ENCODE peak calls at places on chromosomes 6 and 20, in seven cellular contexts. C, Y, U, S, N, O and B are unnamed samples.

GRCh38 chr6:94478178-94479140 is 1059.1 kb upstream of the EPHA7 start:
- DNase-seq in C (no peak), Y (no peak), U (no peak), S (no peak), N (no peak), O (no peak), B (no peak)

GRCh38 chr6:82033631-82034211 is 213.8 kb downstream of the IBTK start:
- DNase-seq in C (no peak), Y (no peak), U (peak; percentile 69), S (no peak), N (no peak), O (no peak), B (no peak)

GRCh38 chr6:121994936-121995335 is 404.5 kb upstream of the HSF2 start:
- DNase-seq in C (no peak), Y (no peak), U (no peak), S (no peak), N (no peak), O (no peak), B (no peak)

GRCh38 chr6:127608554-127609270 is 31.7 kb downstream of the C6orf58 start:
- DNase-seq in C (no peak), Y (no peak), U (no peak), S (no peak), N (no peak), O (no peak), B (no peak)

GRCh38 chr6:121093928-121094327 is 240.4 kb downstream of the TBC1D32 start:
- DNase-seq in C (no peak), Y (no peak), U (no peak), S (no peak), N (no peak), O (no peak), B (no peak)

GRCh38 chr20:478949-479429 is 16.7 kb upstream of the TBC1D20 start:
- DNase-seq in C (no peak), Y (no peak), U (no peak), S (no peak), N (peak; percentile 70), O (peak; percentile 25), B (peak; percentile 51)

GRCh38 chr6:4358414-4359107 is 223.2 kb upstream of the ECI2 start:
- DNase-seq in C (peak; percentile 88), Y (peak; percentile 96), U (peak; percentile 93), S (peak; percentile 82), N (peak; percentile 99), O (no peak), B (no peak)

GRCh38 chr20:33132858-33133615 is 34.9 kb upstream of the BPIFA2 start:
- DNase-seq in C (no peak), Y (no peak), U (no peak), S (no peak), N (no peak), O (no peak), B (no peak)

GRCh38 chr20:62060631-62061541 is 4.8 kb downstream of the TAF4 start:
- DNase-seq in C (no peak), Y (no peak), U (no peak), S (peak; percentile 50), N (no peak), O (no peak), B (no peak)

GRCh38 chr6:3905853-3906190 is 56.6 kb downstream of the FAM50B start:
- DNase-seq in C (no peak), Y (no peak), U (no peak), S (peak; percentile 63), N (no peak), O (no peak), B (no peak)

GRCh38 chr20:37534401-37535157 is 6.9 kb upstream of the BLCAP start:
- DNase-seq in C (peak; percentile 44), Y (peak; percentile 37), U (no peak), S (peak; percentile 50), N (peak; percentile 95), O (no peak), B (peak; percentile 57)

GRCh38 chr6:15036690-15037245 is 209.1 kb upstream of the JARID2 start:
- DNase-seq in C (peak; percentile 30), Y (peak; percentile 17), U (no peak), S (no peak), N (no peak), O (no peak), B (no peak)

GRCh38 chr20:17202668-17203067 is 24.2 kb upstream of the PCSK2 start:
- DNase-seq in C (no peak), Y (no peak), U (no peak), S (no peak), N (no peak), O (no peak), B (no peak)

GRCh38 chr20:63377256-63378114 is 16.3 kb upstream of the CHRNA4 start:
- DNase-seq in C (no peak), Y (no peak), U (no peak), S (no peak), N (no peak), O (no peak), B (no peak)

GRCh38 chr20:49685809-49686208 is 27.9 kb downstream of the B4GALT5 start:
- DNase-seq in C (no peak), Y (no peak), U (no peak), S (no peak), N (no peak), O (no peak), B (no peak)

DNA sequence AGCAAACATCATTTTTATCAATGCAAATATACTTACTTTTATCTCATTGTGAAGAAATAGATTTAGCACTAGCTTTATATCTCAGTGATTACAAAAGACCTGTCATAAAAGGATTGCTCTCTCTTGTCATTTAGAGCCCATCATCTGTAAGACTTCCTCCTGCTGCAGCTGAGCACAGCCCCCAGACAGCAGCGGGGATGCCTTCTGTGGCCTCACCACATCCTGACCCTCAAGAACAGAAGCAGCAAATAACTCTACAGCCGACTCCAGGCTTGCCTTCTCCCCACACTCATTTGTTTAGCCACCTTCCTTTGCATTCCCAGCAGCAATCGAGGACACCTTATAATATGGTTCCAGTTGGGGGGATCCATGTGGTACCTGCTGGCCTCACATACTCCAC is 127.0 kb upstream of the EDN1 start:
- DNase-seq in C (no peak), Y (no peak), U (no peak), S (peak; percentile 80), N (no peak), O (peak; percentile 31), B (peak; percentile 48)
- TF ChIP-seq POLR2AphosphoS5 in C (no peak), Y (no peak), U (no peak), S (no peak), N (no peak), O (no peak), B (peak; percentile 48)

DNA sequence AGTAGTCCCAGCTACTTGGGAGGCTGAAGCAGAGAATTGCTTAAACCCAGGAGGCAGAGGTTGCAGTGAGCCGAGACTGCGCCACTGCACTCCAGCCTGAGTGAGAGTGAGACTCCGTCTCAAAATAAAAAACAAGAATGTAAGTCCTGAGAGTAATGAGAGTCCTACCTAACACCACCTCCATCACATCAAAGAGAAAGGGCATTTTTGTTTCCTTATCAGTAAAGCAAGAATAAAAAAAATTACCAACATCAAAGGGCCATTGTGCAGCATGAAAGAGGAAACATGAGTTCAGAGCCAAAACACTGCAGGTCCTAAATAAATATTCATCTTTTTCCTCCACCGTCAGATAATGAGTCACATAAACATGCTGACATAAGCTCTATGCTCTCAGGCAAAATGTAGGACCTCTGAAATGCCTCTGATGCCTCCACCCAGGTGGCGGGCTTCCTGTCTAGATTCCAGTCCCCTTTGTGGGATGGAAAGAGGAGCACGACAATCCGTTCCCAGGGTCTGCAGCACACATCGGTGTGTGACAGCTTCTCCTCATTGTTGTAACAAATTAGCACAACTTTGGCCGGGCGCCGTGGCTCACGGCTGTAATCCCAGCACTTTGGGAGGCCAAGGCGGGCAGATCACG is 7.2 kb downstream of the ATP9A start:
- DNase-seq in C (no peak), Y (no peak), U (no peak), S (no peak), N (peak; percentile 83), O (no peak), B (no peak)
- TF ChIP-seq POLR2AphosphoS5 in C (peak; percentile 16), Y (no peak), U (no peak), S (no peak), N (peak; percentile 32), O (no peak), B (no peak)

GRCh38 chr6:32176476-32177181 is 745 bp upstream of the AGPAT1 start:
- DNase-seq in C (no peak), Y (no peak), U (no peak), S (no peak), N (no peak), O (no peak), B (no peak)

GRCh38 chr6:32179746-32180405 is 1.7 kb downstream of the RNF5 start:
- DNase-seq in C (no peak), Y (no peak), U (no peak), S (no peak), N (no peak), O (no peak), B (no peak)

GRCh38 chr6:32177788-32178546 is at the start of gene RNF5:
- DNase-seq in C (peak; percentile 97), Y (peak; percentile 99), U (peak; percentile 99), S (peak; percentile 94), N (peak; percentile 100), O (peak; percentile 90), B (peak; percentile 97)

GRCh38 chr6:32177182-32177787 is 920 bp upstream of the RNF5 start:
- DNase-seq in C (no peak), Y (peak; percentile 52), U (peak; percentile 85), S (no peak), N (no peak), O (no peak), B (no peak)

DNA sequence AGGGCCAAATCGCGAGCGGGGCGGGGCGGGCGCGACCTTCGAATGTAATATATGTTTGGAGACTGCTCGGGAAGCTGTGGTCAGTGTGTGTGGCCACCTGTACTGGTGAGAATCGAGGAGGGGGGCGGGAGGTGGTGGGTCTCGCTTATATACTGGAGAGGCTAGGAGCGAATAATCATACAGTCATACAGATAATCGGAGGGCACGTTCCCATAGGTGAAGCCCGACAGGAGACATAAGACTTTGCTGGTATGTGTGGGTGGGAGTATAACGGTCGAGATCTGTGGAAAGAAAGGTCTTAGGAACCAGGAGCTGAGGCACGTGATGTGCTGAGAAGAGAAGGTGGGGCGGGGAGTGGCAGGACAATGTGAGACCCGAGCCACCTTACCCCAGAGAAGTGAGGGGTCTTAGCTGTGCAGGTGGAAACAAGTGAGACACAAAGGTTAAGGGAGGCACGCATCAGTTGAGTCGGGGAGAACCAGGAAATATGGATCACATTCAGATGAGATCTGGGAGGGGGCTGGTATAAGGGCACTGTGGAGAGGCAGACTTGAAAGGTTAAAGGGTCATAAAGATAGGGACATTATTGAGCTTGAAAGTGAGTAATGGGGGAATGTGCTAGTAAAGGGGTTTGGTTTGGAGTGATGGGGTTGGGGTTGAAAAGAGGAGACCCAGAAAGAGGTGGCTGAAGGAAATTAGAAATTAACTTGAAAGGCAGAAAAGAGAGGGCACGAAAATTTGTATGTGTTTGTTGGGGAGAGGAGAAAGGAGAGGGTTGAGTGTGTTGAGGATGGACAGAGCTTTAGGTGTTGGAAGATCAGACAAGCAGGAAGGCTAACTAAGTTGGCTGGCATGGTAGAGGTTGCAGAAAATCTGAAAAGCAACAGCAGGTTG is 589 bp downstream of the RNF5 start:
- DNase-seq in C (no peak), Y (no peak), U (no peak), S (no peak), N (peak; percentile 57), O (no peak), B (no peak)
- TF ChIP-seq POLR2AphosphoS5 in C (no peak), Y (no peak), U (no peak), S (no peak), N (no peak), O (no peak), B (no peak)

DNA sequence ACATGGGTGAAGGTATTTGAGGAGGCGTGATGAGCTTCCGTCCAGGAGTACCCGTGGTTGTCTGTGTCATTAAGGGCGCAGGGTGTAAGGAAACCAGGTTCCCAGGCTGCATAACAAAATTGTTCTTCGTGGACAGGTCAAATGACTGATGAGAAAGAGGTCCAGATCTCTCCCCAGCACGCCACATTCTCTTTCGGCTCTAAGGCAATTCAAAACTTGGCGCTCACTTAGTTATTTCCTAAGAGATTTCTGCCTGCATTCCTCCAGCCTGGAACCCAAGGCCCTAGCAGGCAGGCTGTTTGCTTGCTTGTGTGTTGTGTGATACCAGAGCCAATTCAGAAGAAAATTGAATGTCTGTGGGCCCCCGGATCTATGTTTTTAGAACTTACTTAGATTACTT is 139.9 kb downstream of the AGPAT4 start:
- DNase-seq in C (no peak), Y (no peak), U (no peak), S (no peak), N (no peak), O (no peak), B (no peak)
- TF ChIP-seq POLR2AphosphoS5 in C (no peak), Y (no peak), U (no peak), S (no peak), N (no peak), O (no peak), B (no peak)